ENCODE peak calls at places on chromosomes 4 and X, in ten cellular contexts. One of them, this sample, is unnamed.

GRCh38 chr4:84985952-84986351 is 19.5 kb upstream of the WDFY3 start:
- DNase-seq in transverse colon: no peak
- DNase-seq in K562: peak; percentile 30
- DNase-seq in H1: no peak
- DNase-seq in A549: peak; percentile 25
- DNase-seq in tibial nerve: no peak
- DNase-seq in ovary: no peak
- DNase-seq in stomach: no peak
- DNase-seq in upper lobe of left lung: no peak
- DNase-seq in suprapubic skin: no peak
- DNase-seq in this sample: no peak

GRCh38 chr4:136314686-136315085 is 1217.6 kb downstream of the PCDH18 start:
- DNase-seq in stomach: no peak
- DNase-seq in suprapubic skin: no peak
- DNase-seq in upper lobe of left lung: no peak
- DNase-seq in K562: no peak
- DNase-seq in A549: no peak
- DNase-seq in transverse colon: no peak
- DNase-seq in ovary: no peak
- DNase-seq in tibial nerve: no peak
- DNase-seq in H1: no peak
- DNase-seq in this sample: no peak

GRCh38 chr4:139606600-139607301 is 50.7 kb upstream of the SETD7 start:
- DNase-seq in suprapubic skin: no peak
- DNase-seq in H1: no peak
- DNase-seq in A549: peak; percentile 86
- DNase-seq in upper lobe of left lung: no peak
- DNase-seq in transverse colon: no peak
- DNase-seq in tibial nerve: no peak
- DNase-seq in K562: peak; percentile 33
- DNase-seq in ovary: no peak
- DNase-seq in stomach: no peak
- DNase-seq in this sample: no peak

GRCh38 chrX:68833855-68834331 is 5.1 kb downstream of the EFNB1 start:
- DNase-seq in upper lobe of left lung: no peak
- DNase-seq in stomach: no peak
- DNase-seq in A549: no peak
- DNase-seq in K562: no peak
- DNase-seq in transverse colon: peak; percentile 57
- DNase-seq in ovary: peak; percentile 13
- DNase-seq in H1: no peak
- DNase-seq in suprapubic skin: peak; percentile 47
- DNase-seq in tibial nerve: no peak
- DNase-seq in this sample: peak; percentile 34

GRCh38 chrX:20513185-20513584 is 246.5 kb upstream of the RPS6KA3 start:
- DNase-seq in A549: no peak
- DNase-seq in H1: no peak
- DNase-seq in tibial nerve: no peak
- DNase-seq in upper lobe of left lung: no peak
- DNase-seq in transverse colon: no peak
- DNase-seq in suprapubic skin: no peak
- DNase-seq in ovary: no peak
- DNase-seq in K562: no peak
- DNase-seq in stomach: no peak
- DNase-seq in this sample: no peak

GRCh38 chrX:151227637-151228036 is 51.3 kb downstream of the GPR50 start:
- DNase-seq in K562: no peak
- DNase-seq in tibial nerve: no peak
- DNase-seq in upper lobe of left lung: peak; percentile 40
- DNase-seq in suprapubic skin: no peak
- DNase-seq in A549: no peak
- DNase-seq in transverse colon: no peak
- DNase-seq in stomach: no peak
- DNase-seq in ovary: no peak
- DNase-seq in H1: peak; percentile 48
- DNase-seq in this sample: no peak

GRCh38 chr4:102754044-102754443 is 6.7 kb downstream of the MANBA start:
- DNase-seq in upper lobe of left lung: no peak
- DNase-seq in tibial nerve: no peak
- DNase-seq in ovary: no peak
- DNase-seq in A549: no peak
- DNase-seq in H1: no peak
- DNase-seq in K562: no peak
- DNase-seq in transverse colon: no peak
- DNase-seq in suprapubic skin: no peak
- DNase-seq in stomach: no peak
- DNase-seq in this sample: no peak

GRCh38 chr4:22514431-22514830 is 1.4 kb downstream of the ADGRA3 start:
- DNase-seq in H1: no peak
- DNase-seq in A549: no peak
- DNase-seq in suprapubic skin: no peak
- DNase-seq in ovary: no peak
- DNase-seq in tibial nerve: no peak
- DNase-seq in K562: no peak
- DNase-seq in upper lobe of left lung: no peak
- DNase-seq in stomach: no peak
- DNase-seq in transverse colon: no peak
- DNase-seq in this sample: no peak

GRCh38 chr4:10554694-10555093 is 97.5 kb upstream of the ZNF518B start:
- DNase-seq in K562: peak; percentile 62
- DNase-seq in H1: peak; percentile 77
- DNase-seq in upper lobe of left lung: no peak
- DNase-seq in ovary: peak; percentile 54
- DNase-seq in tibial nerve: peak; percentile 40
- DNase-seq in transverse colon: peak; percentile 46
- DNase-seq in stomach: peak; percentile 35
- DNase-seq in suprapubic skin: no peak
- DNase-seq in A549: peak; percentile 35
- DNase-seq in this sample: no peak

GRCh38 chr4:118398226-118399090 is 45.7 kb upstream of the PRSS12 start:
- DNase-seq in ovary: no peak
- DNase-seq in H1: no peak
- DNase-seq in upper lobe of left lung: no peak
- DNase-seq in stomach: no peak
- DNase-seq in K562: no peak
- DNase-seq in suprapubic skin: no peak
- DNase-seq in A549: no peak
- DNase-seq in tibial nerve: no peak
- DNase-seq in transverse colon: no peak
- DNase-seq in this sample: no peak

GRCh38 chr4:102579794-102580462 is 78.8 kb downstream of the NFKB1 start:
- DNase-seq in tibial nerve: no peak
- DNase-seq in A549: no peak
- DNase-seq in suprapubic skin: no peak
- DNase-seq in upper lobe of left lung: no peak
- DNase-seq in transverse colon: no peak
- DNase-seq in stomach: no peak
- DNase-seq in H1: no peak
- DNase-seq in ovary: no peak
- DNase-seq in K562: no peak
- DNase-seq in this sample: no peak

GRCh38 chrX:105331244-105331643 is 110.8 kb upstream of the TEX13A start:
- DNase-seq in stomach: no peak
- DNase-seq in ovary: no peak
- DNase-seq in upper lobe of left lung: no peak
- DNase-seq in suprapubic skin: no peak
- DNase-seq in A549: no peak
- DNase-seq in K562: no peak
- DNase-seq in transverse colon: no peak
- DNase-seq in tibial nerve: no peak
- DNase-seq in H1: no peak
- DNase-seq in this sample: no peak

GRCh38 chr4:148893095-148893494 is 450.9 kb upstream of the NR3C2 start:
- DNase-seq in stomach: peak; percentile 75
- DNase-seq in upper lobe of left lung: no peak
- DNase-seq in transverse colon: no peak
- DNase-seq in A549: no peak
- DNase-seq in suprapubic skin: no peak
- DNase-seq in K562: no peak
- DNase-seq in tibial nerve: no peak
- DNase-seq in ovary: no peak
- DNase-seq in H1: no peak
- DNase-seq in this sample: no peak

GRCh38 chr4:119646347-119647071 is 17.9 kb upstream of the PDE5A start:
- DNase-seq in K562: no peak
- DNase-seq in upper lobe of left lung: no peak
- DNase-seq in A549: no peak
- DNase-seq in ovary: no peak
- DNase-seq in tibial nerve: no peak
- DNase-seq in H1: no peak
- DNase-seq in transverse colon: peak; percentile 25
- DNase-seq in stomach: no peak
- DNase-seq in suprapubic skin: no peak
- DNase-seq in this sample: peak; percentile 76

GRCh38 chrX:17448188-17448587 is 73.2 kb downstream of the NHS start:
- DNase-seq in transverse colon: no peak
- DNase-seq in suprapubic skin: no peak
- DNase-seq in stomach: no peak
- DNase-seq in upper lobe of left lung: no peak
- DNase-seq in ovary: no peak
- DNase-seq in K562: no peak
- DNase-seq in tibial nerve: no peak
- DNase-seq in H1: no peak
- DNase-seq in A549: no peak
- DNase-seq in this sample: no peak

GRCh38 chrX:119734897-119735339 is 23.5 kb upstream of the SOWAHD start:
- DNase-seq in transverse colon: peak; percentile 19
- DNase-seq in tibial nerve: no peak
- DNase-seq in A549: no peak
- DNase-seq in K562: no peak
- DNase-seq in H1: no peak
- DNase-seq in stomach: peak; percentile 49
- DNase-seq in upper lobe of left lung: peak; percentile 77
- DNase-seq in ovary: no peak
- DNase-seq in suprapubic skin: no peak
- DNase-seq in this sample: peak; percentile 78

GRCh38 chr4:96093057-96093456 is 253.2 kb downstream of the PDHA2 start:
- DNase-seq in stomach: peak; percentile 71
- DNase-seq in transverse colon: peak; percentile 8
- DNase-seq in upper lobe of left lung: no peak
- DNase-seq in ovary: no peak
- DNase-seq in tibial nerve: no peak
- DNase-seq in K562: no peak
- DNase-seq in A549: no peak
- DNase-seq in suprapubic skin: no peak
- DNase-seq in H1: no peak
- DNase-seq in this sample: no peak

GRCh38 chr4:48774760-48775398 is 5.2 kb downstream of the FRYL start:
- DNase-seq in transverse colon: no peak
- DNase-seq in upper lobe of left lung: no peak
- DNase-seq in H1: no peak
- DNase-seq in stomach: no peak
- DNase-seq in tibial nerve: no peak
- DNase-seq in suprapubic skin: no peak
- DNase-seq in ovary: no peak
- DNase-seq in A549: no peak
- DNase-seq in K562: no peak
- DNase-seq in this sample: no peak
- H3K4me1 ChIP-seq in transverse colon: peaks cover 68% of the 10 kb centered on the region
- H3K4me1 ChIP-seq in upper lobe of left lung: peaks cover 60% of the 10 kb centered on the region
- H3K4me1 ChIP-seq in H1: no peaks in the 10 kb centered on the region
- H3K4me1 ChIP-seq in stomach: peaks cover 28% of the 10 kb centered on the region
- H3K4me1 ChIP-seq in tibial nerve: peaks cover 17% of the 10 kb centered on the region
- H3K4me1 ChIP-seq in suprapubic skin: peaks cover 42% of the 10 kb centered on the region
- H3K4me1 ChIP-seq in ovary: peaks cover 2% of the 10 kb centered on the region
- H3K4me1 ChIP-seq in A549: peaks cover 24% of the 10 kb centered on the region
- H3K4me1 ChIP-seq in K562: peaks cover 9% of the 10 kb centered on the region
- H3K4me1 ChIP-seq in this sample: peaks cover 34% of the 10 kb centered on the region

GRCh38 chrX:78923198-78924015 is 21.8 kb upstream of the P2RY10 start:
- DNase-seq in ovary: no peak
- DNase-seq in A549: peak; percentile 0
- DNase-seq in suprapubic skin: no peak
- DNase-seq in tibial nerve: no peak
- DNase-seq in stomach: no peak
- DNase-seq in transverse colon: no peak
- DNase-seq in K562: no peak
- DNase-seq in upper lobe of left lung: no peak
- DNase-seq in H1: no peak
- DNase-seq in this sample: no peak
- TF ChIP-seq POLR2A in ovary: no peak
- TF ChIP-seq POLR2A in A549: no peak
- TF ChIP-seq POLR2A in suprapubic skin: no peak
- TF ChIP-seq POLR2A in tibial nerve: no peak
- TF ChIP-seq POLR2A in stomach: no peak
- TF ChIP-seq POLR2A in transverse colon: no peak
- TF ChIP-seq POLR2A in K562: no peak
- TF ChIP-seq POLR2A in upper lobe of left lung: no peak
- TF ChIP-seq POLR2A in H1: no peak
- TF ChIP-seq POLR2A in this sample: no peak

DNA sequence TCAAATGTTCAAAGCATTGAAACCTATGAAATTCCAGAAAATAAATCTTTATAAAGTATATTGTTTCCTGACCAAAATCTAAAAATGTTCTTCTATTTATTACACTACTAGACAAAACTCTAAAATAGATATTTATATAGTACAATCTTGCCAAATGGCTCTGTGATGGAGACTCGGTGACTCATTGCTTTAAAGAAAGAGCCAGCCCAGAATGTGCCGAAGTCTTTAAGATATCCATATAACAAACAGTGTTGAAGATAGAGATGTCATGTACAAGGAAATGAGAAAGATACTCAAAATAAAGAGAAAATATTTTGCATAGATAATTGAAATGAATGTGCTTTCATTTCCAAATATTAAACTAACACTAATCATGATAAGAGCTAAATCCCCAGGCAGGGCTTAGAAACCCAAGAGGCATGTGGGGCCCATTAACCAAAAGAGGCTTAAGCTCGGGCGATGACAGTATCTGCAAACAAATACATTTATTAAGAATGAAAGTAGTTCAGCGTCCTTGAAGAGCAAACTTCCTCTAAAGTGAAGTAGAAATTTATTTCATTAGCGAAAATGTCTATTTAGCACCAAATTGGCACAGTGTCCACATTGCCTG is 102.1 kb upstream of the FAM9B start:
- DNase-seq in stomach: no peak
- DNase-seq in ovary: no peak
- DNase-seq in A549: no peak
- DNase-seq in tibial nerve: no peak
- DNase-seq in suprapubic skin: no peak
- DNase-seq in K562: no peak
- DNase-seq in H1: no peak
- DNase-seq in transverse colon: no peak
- DNase-seq in upper lobe of left lung: no peak
- DNase-seq in this sample: no peak
- TF ChIP-seq EP300 in stomach: no peak
- TF ChIP-seq EP300 in ovary: no peak
- TF ChIP-seq EP300 in A549: no peak
- TF ChIP-seq EP300 in tibial nerve: no peak
- TF ChIP-seq EP300 in suprapubic skin: no peak
- TF ChIP-seq EP300 in K562: no peak
- TF ChIP-seq EP300 in H1: no peak
- TF ChIP-seq EP300 in transverse colon: no peak
- TF ChIP-seq EP300 in upper lobe of left lung: no peak
- TF ChIP-seq EP300 in this sample: no peak

DNA sequence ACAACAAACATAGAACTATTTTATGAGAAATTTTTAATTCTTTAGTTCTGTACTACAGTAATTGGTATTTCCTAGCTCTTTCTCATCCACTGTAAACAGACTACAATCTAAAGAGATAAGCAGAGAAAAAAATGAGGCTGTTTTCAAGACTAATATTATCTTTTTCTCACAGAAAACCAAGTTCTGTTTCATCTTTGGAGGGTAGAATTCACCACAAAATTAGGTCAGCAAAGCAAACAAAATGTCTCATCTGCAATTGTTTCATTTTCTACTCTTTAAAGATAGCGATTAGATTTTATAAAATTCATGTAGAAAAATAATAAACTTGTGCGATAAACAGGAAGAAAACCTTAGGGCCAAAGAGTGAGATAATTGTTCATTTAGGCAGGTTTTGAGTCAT is 10.8 kb downstream of the APOO start:
- DNase-seq in H1: no peak
- DNase-seq in transverse colon: no peak
- DNase-seq in K562: no peak
- DNase-seq in suprapubic skin: no peak
- DNase-seq in A549: no peak
- DNase-seq in tibial nerve: no peak
- DNase-seq in ovary: no peak
- DNase-seq in stomach: no peak
- DNase-seq in upper lobe of left lung: no peak
- DNase-seq in this sample: no peak
- H3K4me1 ChIP-seq in H1: peaks cover 6% of the 10 kb centered on the region
- H3K4me1 ChIP-seq in transverse colon: peaks cover 24% of the 10 kb centered on the region
- H3K4me1 ChIP-seq in K562: peaks cover 6% of the 10 kb centered on the region
- H3K4me1 ChIP-seq in suprapubic skin: peaks cover 27% of the 10 kb centered on the region
- H3K4me1 ChIP-seq in A549: peaks cover 63% of the 10 kb centered on the region
- H3K4me1 ChIP-seq in tibial nerve: peaks cover 9% of the 10 kb centered on the region
- H3K4me1 ChIP-seq in ovary: peaks cover 3% of the 10 kb centered on the region
- H3K4me1 ChIP-seq in stomach: no peaks in the 10 kb centered on the region
- H3K4me1 ChIP-seq in upper lobe of left lung: peaks cover 8% of the 10 kb centered on the region
- H3K4me1 ChIP-seq in this sample: no peaks in the 10 kb centered on the region

This sample was measured in sigmoid colon.